ENCODE peak calls at places on chromosomes 13 and 19, in nine cellular contexts. L, S, J, E, B, W, F, H and V are unnamed samples.

GRCh38 chr13:68714292-68714691 is 1393.3 kb upstream of the ATXN8OS start:
- DNase-seq in E (no peak), W (no peak), J (no peak), S (no peak), H (peak), B (no peak), L (no peak), F (no peak), V (no peak)

GRCh38 chr19:13060233-13060963 is 42.3 kb downstream of the LYL1 start:
- DNase-seq in B (peak), L (no peak), H (no peak), F (no peak), S (no peak), J (peak), E (peak), W (peak), V (no peak)

GRCh38 chr19:18566953-18567352 is 4.7 kb upstream of the UBA52 start:
- DNase-seq in S (no peak), H (no peak), L (no peak), J (no peak), F (no peak), E (no peak), B (no peak), W (no peak), V (no peak)

GRCh38 chr13:41407380-41407779 is 50.0 kb upstream of the RGCC start:
- DNase-seq in H (peak), E (peak), L (no peak), B (no peak), W (no peak), S (no peak), F (no peak), J (peak), V (no peak)

GRCh38 chr13:23986619-23987018 is 89.3 kb upstream of the C1QTNF9B start:
- DNase-seq in J (peak), H (peak), W (no peak), L (no peak), B (no peak), E (peak), F (no peak), S (peak), V (no peak)

GRCh38 chr19:54364775-54365257 is at the start of gene LAIR1:
- DNase-seq in F (no peak), J (no peak), B (peak), E (no peak), H (no peak), W (peak), L (no peak), S (no peak), V (peak)

GRCh38 chr19:57280913-57281425 is 684 bp downstream of the ZNF460 start:
- DNase-seq in H (no peak), W (no peak), F (peak), E (peak), L (no peak), J (peak), B (no peak), S (no peak), V (no peak)

GRCh38 chr13:50236898-50237318 is 221.7 kb downstream of the KCNRG start:
- DNase-seq in B (no peak), F (no peak), L (no peak), W (no peak), E (peak), H (peak), S (no peak), J (no peak), V (no peak)

GRCh38 chr13:26961890-26962615 is 201.5 kb upstream of the GPR12 start:
- DNase-seq in S (no peak), W (no peak), F (no peak), H (no peak), E (no peak), B (no peak), J (no peak), L (no peak), V (no peak)

GRCh38 chr13:33761744-33762143 is 56.2 kb upstream of the RFC3 start:
- DNase-seq in F (peak), J (no peak), W (no peak), B (no peak), H (peak), E (peak), L (peak), S (no peak), V (no peak)

GRCh38 chr19:36963262-36963661 is 47.1 kb downstream of the ZNF568 start:
- DNase-seq in H (no peak), W (no peak), E (no peak), B (no peak), S (no peak), J (peak), L (no peak), F (no peak), V (no peak)

GRCh38 chr13:113565526-113566226 is 18.9 kb upstream of the TFDP1 start:
- DNase-seq in H (no peak), W (no peak), L (no peak), J (no peak), E (no peak), F (no peak), B (no peak), S (no peak), V (no peak)

GRCh38 chr13:79108914-79109643 is 297.0 kb downstream of the RBM26 start:
- DNase-seq in J (no peak), F (no peak), S (no peak), L (no peak), B (no peak), H (no peak), E (no peak), W (no peak), V (no peak)

GRCh38 chr13:67493835-67494234 is 263.7 kb upstream of the PCDH9 start:
- DNase-seq in E (no peak), J (no peak), B (no peak), W (no peak), S (no peak), H (peak), L (no peak), F (no peak), V (no peak)

GRCh38 chr19:23709347-23709746 is 22.3 kb upstream of the ZNF675 start:
- DNase-seq in W (no peak), H (no peak), F (no peak), S (no peak), E (no peak), L (no peak), J (no peak), B (no peak), V (no peak)

GRCh38 chr19:47239610-47240296 is 8.8 kb upstream of the BBC3 start:
- DNase-seq in J (peak), E (no peak), L (peak), F (no peak), H (peak), W (peak), B (peak), S (no peak), V (no peak)

GRCh38 chr19:54287456-54287855 is 6.5 kb upstream of the LILRB2 start:
- DNase-seq in F (no peak), L (no peak), S (peak), H (no peak), B (no peak), J (peak), W (no peak), E (peak), V (no peak)

GRCh38 chr13:20988033-20988908 is 73.1 kb downstream of the LATS2 start:
- DNase-seq in F (no peak), J (no peak), S (no peak), W (no peak), H (no peak), L (no peak), B (no peak), E (no peak), V (no peak)

GRCh38 chr19:16684216-16684615 is 23.3 kb downstream of the TMEM38A start:
- DNase-seq in E (no peak), H (no peak), J (no peak), W (no peak), F (no peak), B (no peak), S (no peak), L (no peak), V (no peak)

GRCh38 chr13:41458187-41458938 is 1.0 kb downstream of the RGCC start:
- DNase-seq in H (peak), F (no peak), J (peak), S (no peak), L (peak), W (no peak), E (no peak), B (peak), V (no peak)

GRCh38 chr13:25267715-25268114 is 19.6 kb downstream of the MTMR6 start:
- DNase-seq in F (no peak), H (no peak), S (no peak), L (no peak), E (peak), B (no peak), W (no peak), J (peak), V (no peak)

GRCh38 chr13:38385152-38385891 is 35.7 kb downstream of the UFM1 start:
- DNase-seq in S (no peak), H (no peak), W (no peak), L (no peak), B (no peak), E (no peak), F (no peak), J (no peak), V (no peak)

GRCh38 chr19:54203151-54203611 is 2.5 kb downstream of the RPS9 start:
- DNase-seq in L (no peak), S (no peak), W (no peak), H (no peak), E (peak), J (peak), F (no peak), B (no peak), V (no peak)

GRCh38 chr13:111058796-111059506 is 56.2 kb upstream of the ARHGEF7 start:
- DNase-seq in S (no peak), E (peak), F (no peak), H (no peak), B (no peak), J (no peak), W (peak), L (no peak), V (no peak)

GRCh38 chr19:17553256-17553655 is 2.2 kb upstream of the COLGALT1 start:
- DNase-seq in S (peak), W (peak), F (peak), B (peak), L (no peak), J (peak), E (peak), H (peak), V (no peak)

GRCh38 chr13:28089065-28089464 is 11.3 kb downstream of the FLT3 start:
- DNase-seq in J (no peak), L (no peak), S (no peak), F (no peak), E (no peak), H (no peak), W (no peak), B (no peak), V (no peak)

GRCh38 chr13:20570540-20570939 is 3.6 kb downstream of the IFT88 start:
- DNase-seq in H (no peak), J (peak), F (no peak), S (peak), B (no peak), W (no peak), L (no peak), E (peak), V (no peak)

GRCh38 chr13:78540424-78540823 is 62.9 kb downstream of the POU4F1 start:
- DNase-seq in B (no peak), F (no peak), S (no peak), J (no peak), E (no peak), H (no peak), W (no peak), L (no peak), V (no peak)

GRCh38 chr13:79307866-79308298 is 98.2 kb downstream of the RBM26 start:
- DNase-seq in W (no peak), J (peak), H (peak), L (no peak), S (no peak), B (no peak), F (no peak), E (peak), V (no peak)

GRCh38 chr13:67619987-67620386 is 389.9 kb upstream of the PCDH9 start:
- DNase-seq in B (no peak), J (peak), S (no peak), H (peak), W (no peak), L (no peak), E (peak), F (no peak), V (no peak)

GRCh38 chr13:80116107-80116506 is 224.8 kb downstream of the SPRY2 start:
- DNase-seq in B (no peak), J (peak), F (peak), H (peak), E (peak), L (no peak), W (no peak), S (peak), V (no peak)

GRCh38 chr13:98940325-98940724 is 37.5 kb downstream of the DOCK9 start:
- DNase-seq in J (no peak), E (peak), L (peak), F (no peak), W (no peak), S (no peak), H (no peak), B (no peak), V (no peak)

GRCh38 chr13:38262211-38262610 is 87.4 kb upstream of the UFM1 start:
- DNase-seq in W (no peak), L (no peak), H (peak), E (peak), F (no peak), B (no peak), S (peak), J (no peak), V (no peak)

GRCh38 chr19:32676186-32676894 is 692 bp downstream of the RGS9BP start:
- DNase-seq in L (peak), S (no peak), E (no peak), W (no peak), H (no peak), B (no peak), F (no peak), J (no peak), V (no peak)

GRCh38 chr13:27658569-27658968 is 36.9 kb downstream of the POLR1D start:
- DNase-seq in J (peak), W (no peak), H (peak), F (no peak), B (no peak), E (peak), S (peak), L (no peak), V (no peak)

DNA sequence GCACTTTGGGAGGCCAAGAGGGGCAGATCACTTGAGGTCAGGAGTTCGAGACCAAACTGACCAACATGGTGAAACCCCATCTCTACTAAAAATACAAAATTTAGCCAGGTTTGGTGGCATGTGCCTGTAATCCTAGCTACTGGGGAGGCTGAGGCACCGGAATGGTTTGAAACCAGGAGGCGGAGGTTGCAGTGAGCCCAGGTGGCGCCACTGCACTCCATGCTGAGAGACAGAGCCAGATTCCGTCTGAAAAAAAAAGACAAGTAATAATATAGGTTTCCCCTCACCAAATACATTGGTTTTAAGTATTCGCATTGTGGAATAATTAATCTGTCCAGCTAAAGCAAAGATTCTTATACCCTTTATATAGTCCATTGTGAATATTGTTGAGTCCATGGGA is 1544.6 kb downstream of the OLFM4 start:
- DNase-seq in H (no peak), F (no peak), L (no peak), S (no peak), B (no peak), W (no peak), E (no peak), J (no peak), V (no peak)
- TF ChIP-seq CTCF in H (no peak), F (no peak), L (no peak), S (no peak), B (no peak), W (no peak), E (no peak), J (no peak), V (no peak)

DNA sequence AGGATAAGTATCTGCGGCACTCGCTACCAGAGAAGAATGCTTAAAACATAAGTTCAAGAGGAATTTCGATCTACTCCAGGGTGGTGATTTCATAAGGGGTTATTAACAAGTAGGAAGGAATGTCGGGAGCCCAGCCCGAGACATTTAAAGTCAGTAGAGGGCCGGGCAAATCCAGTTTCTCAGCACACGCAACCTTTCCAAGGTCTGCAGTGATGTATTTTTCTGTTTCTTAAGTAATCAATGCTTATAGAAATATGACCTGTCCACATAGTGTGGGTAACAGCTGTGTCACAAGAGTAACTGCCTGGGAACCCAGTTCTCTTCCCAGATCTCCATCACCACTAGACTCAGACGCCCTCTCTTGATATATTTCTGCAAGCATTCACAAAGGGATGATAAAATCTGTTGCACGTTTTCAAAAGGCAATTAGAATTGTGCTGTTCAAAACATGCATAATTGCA is 525.9 kb downstream of the MYO16 start:
- DNase-seq in B (no peak), S (no peak), F (peak), W (no peak), J (peak), E (peak), L (no peak), H (peak), V (no peak)
- TF ChIP-seq CTCF in B (no peak), S (no peak), F (no peak), W (no peak), J (no peak), E (no peak), L (no peak), H (no peak), V (no peak)

GRCh38 chr19:3849092-3849491 is 19.7 kb downstream of the ZFR2 start:
- DNase-seq in H (no peak), J (no peak), S (no peak), B (no peak), L (peak), W (no peak), E (peak), F (peak), V (no peak)
- TF ChIP-seq CTCF in H (peak), J (no peak), S (peak), B (peak), L (peak), W (no peak), E (peak), F (peak), V (no peak)

GRCh38 chr19:8609210-8610040 is 1.1 kb downstream of the ADAMTS10 start:
- DNase-seq in L (peak), W (peak), F (no peak), S (no peak), E (peak), H (peak), J (peak), B (peak), V (no peak)
- TF ChIP-seq CTCF in L (no peak), W (peak), F (no peak), S (peak), E (no peak), H (no peak), J (peak), B (no peak), V (no peak)

GRCh38 chr19:12052571-12053169 is at the start of gene ZNF878:
- DNase-seq in F (peak), B (peak), H (peak), L (peak), E (peak), J (peak), S (no peak), W (peak), V (peak)
- TF ChIP-seq CTCF in F (no peak), B (no peak), H (no peak), L (no peak), E (no peak), J (no peak), S (no peak), W (no peak), V (no peak)

DNA sequence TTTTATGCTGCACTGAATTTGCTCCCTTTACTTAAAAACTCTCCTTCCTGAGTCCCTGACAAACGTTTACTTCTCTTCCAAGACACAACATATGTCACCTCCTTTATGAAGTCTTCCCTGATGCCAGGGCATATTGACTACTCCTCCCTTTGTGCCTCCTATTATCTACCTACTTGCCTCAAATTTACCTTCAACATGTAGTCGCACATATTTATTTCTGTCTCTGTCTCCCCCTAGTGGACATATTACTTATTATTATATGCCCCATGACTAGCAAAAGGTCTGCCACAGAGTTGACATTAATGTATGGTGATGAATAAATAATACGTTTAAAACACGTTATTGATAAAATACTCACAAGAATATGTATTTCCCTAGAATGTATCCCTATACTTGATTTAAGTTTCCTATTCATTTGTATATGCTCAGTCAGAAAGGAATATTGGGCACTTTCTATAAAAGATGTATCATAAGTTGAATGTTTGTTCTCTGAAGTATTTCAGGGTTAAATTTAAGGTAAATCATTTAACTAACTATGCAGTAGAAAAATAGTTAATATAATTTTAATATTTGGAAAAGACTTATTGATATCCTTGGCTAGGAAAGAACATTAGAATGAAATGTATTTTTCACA is 250.3 kb upstream of the ATXN8OS start:
- DNase-seq in E (peak), H (peak), W (no peak), S (no peak), B (no peak), L (peak), F (peak), J (peak), V (no peak)
- TF ChIP-seq CTCF in E (peak), H (peak), W (peak), S (no peak), B (peak), L (peak), F (peak), J (peak), V (peak)

DNA sequence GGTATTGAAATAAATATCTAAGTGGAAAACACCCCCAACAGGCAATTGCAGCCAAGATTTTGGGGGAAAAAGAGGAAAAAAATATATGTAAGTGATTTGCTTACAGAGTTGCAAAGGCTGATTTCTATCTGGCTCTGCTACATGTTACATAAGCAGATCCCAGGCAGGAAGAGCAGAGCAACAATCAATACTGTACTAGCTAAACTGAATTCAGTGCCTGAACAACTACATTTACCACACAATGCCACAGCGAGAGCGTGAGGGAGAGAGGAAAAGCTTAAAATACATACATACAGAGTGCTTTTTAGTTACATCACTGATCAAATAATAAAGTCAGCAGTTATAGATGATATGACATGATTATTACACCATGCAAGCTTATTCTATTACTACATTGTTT is 665.6 kb upstream of the ARGLU1 start:
- DNase-seq in S (no peak), H (no peak), W (no peak), J (no peak), F (no peak), L (no peak), B (no peak), E (no peak), V (no peak)
- TF ChIP-seq CTCF in S (no peak), H (no peak), W (no peak), J (no peak), F (no peak), L (no peak), B (no peak), E (no peak), V (no peak)

GRCh38 chr13:84844473-84844872 is 954.7 kb downstream of the SLITRK6 start:
- DNase-seq in H (no peak), F (peak), J (peak), E (no peak), W (no peak), B (no peak), L (no peak), S (no peak), V (no peak)

GRCh38 chr13:84847107-84847506 is 952.1 kb downstream of the SLITRK6 start:
- DNase-seq in H (no peak), B (no peak), E (no peak), S (no peak), W (no peak), L (no peak), J (no peak), F (no peak), V (no peak)

GRCh38 chr13:84845875-84846619 is 953.2 kb downstream of the SLITRK6 start:
- DNase-seq in L (no peak), W (no peak), F (no peak), J (no peak), B (no peak), H (no peak), S (no peak), E (no peak), V (no peak)

DNA sequence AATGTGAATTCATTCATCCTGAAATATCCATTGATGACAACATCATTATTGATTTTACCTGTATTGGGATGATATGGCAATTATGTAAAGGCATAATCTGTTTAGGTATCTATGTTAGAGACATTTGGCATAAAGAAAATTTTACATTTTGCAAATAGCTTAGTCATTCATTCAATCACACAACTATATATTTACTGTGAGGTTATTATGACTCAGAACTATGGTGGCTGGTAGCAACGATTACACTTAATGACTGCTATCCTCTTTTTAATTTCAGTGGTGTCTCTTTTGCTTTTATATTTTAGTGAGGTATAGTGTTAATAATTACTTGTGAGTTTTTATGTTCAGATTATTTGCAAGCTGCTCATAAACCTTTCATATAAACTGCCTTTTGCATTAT is 955.9 kb downstream of the SLITRK6 start:
- DNase-seq in H (no peak), W (no peak), J (no peak), S (no peak), E (no peak), F (no peak), L (no peak), B (no peak), V (no peak)
- TF ChIP-seq CTCF in H (no peak), W (no peak), J (no peak), S (no peak), E (no peak), F (no peak), L (no peak), B (no peak), V (no peak)